ENCODE peak calls at places on chromosome 4, in seven cellular contexts. C is AG04449; V is CD4-positive, alpha-beta T cell; Z is neural crest cell; E is choroid plexus epithelial cell; N is thyroid gland; A is DND-41. T is an unnamed sample.

GRCh38 chr4:8400641-8401325 is 39.7 kb downstream of the ACOX3 start:
- DNase-seq in E (peak), V (no peak), C (no peak), Z (no peak), A (no peak), N (no peak), T (no peak)

GRCh38 chr4:158121203-158121586 is 51.6 kb downstream of the GASK1B start:
- DNase-seq in N (no peak), V (no peak), A (no peak), E (peak), Z (no peak), C (peak), T (no peak)

GRCh38 chr4:76950846-76951321 is 1.3 kb downstream of the SEPTIN11 start:
- DNase-seq in C (no peak), N (no peak), A (no peak), Z (no peak), E (peak), V (no peak), T (peak)

GRCh38 chr4:38560763-38561558 is 103.0 kb upstream of the KLF3 start:
- DNase-seq in E (no peak), A (no peak), C (no peak), Z (no peak), V (no peak), N (no peak), T (no peak)

GRCh38 chr4:152951348-152951747 is 15.2 kb downstream of the FHDC1 start:
- DNase-seq in A (no peak), Z (no peak), N (no peak), V (no peak), E (peak), C (no peak), T (no peak)

GRCh38 chr4:98421106-98421505 is 159.9 kb downstream of the RAP1GDS1 start:
- DNase-seq in E (peak), V (no peak), Z (no peak), A (no peak), C (peak), N (no peak), T (no peak)

GRCh38 chr4:992297-993110 is 700 bp downstream of the SLC26A1 start:
- DNase-seq in A (no peak), V (no peak), E (peak), Z (no peak), C (no peak), N (peak), T (peak)

GRCh38 chr4:187176261-187176910 is 452.7 kb upstream of the FAT1 start:
- DNase-seq in A (no peak), E (no peak), C (no peak), N (no peak), V (no peak), Z (no peak), T (no peak)

GRCh38 chr4:7788687-7789425 is 150.8 kb downstream of the AFAP1 start:
- DNase-seq in N (peak), C (no peak), Z (no peak), E (peak), V (no peak), A (no peak), T (no peak)

GRCh38 chr4:85720736-85721135 is 245.8 kb downstream of the ARHGAP24 start:
- DNase-seq in V (no peak), C (no peak), N (no peak), Z (no peak), E (peak), A (no peak), T (no peak)

GRCh38 chr4:16745009-16745408 is 153.4 kb downstream of the LDB2 start:
- DNase-seq in C (no peak), V (no peak), Z (no peak), E (peak), A (no peak), N (peak), T (peak)

GRCh38 chr4:147655639-147656038 is 28.3 kb downstream of the PRMT9 start:
- DNase-seq in N (no peak), Z (no peak), A (no peak), E (no peak), V (no peak), C (no peak), T (no peak)

GRCh38 chr4:73614468-73614867 is 5.8 kb downstream of the RASSF6 start:
- DNase-seq in A (no peak), E (no peak), C (no peak), N (no peak), V (no peak), Z (no peak), T (no peak)

GRCh38 chr4:48268956-48269860 is at the start of gene TEC:
- DNase-seq in N (peak), V (peak), E (peak), A (no peak), C (no peak), Z (peak), T (peak)

GRCh38 chr4:138494931-138495330 is 252.8 kb upstream of the SLC7A11 start:
- DNase-seq in A (peak), C (no peak), V (no peak), N (no peak), E (peak), Z (no peak), T (peak)

GRCh38 chr4:122576261-122577188 is 44.3 kb downstream of the IL21 start:
- DNase-seq in E (peak), A (peak), V (no peak), N (no peak), Z (peak), C (no peak), T (no peak)

GRCh38 chr4:110638347-110638746 is 15.5 kb upstream of the PITX2 start:
- DNase-seq in N (no peak), E (no peak), C (no peak), V (no peak), Z (no peak), A (no peak), T (no peak)

GRCh38 chr4:154313004-154313587 is 178.5 kb downstream of the DCHS2 start:
- DNase-seq in E (no peak), A (no peak), C (no peak), V (no peak), N (no peak), Z (no peak), T (no peak)

GRCh38 chr4:154317600-154317999 is 174.0 kb downstream of the DCHS2 start:
- DNase-seq in A (no peak), N (no peak), Z (no peak), V (no peak), E (no peak), C (no peak), T (no peak)

GRCh38 chr4:154315741-154316140 is 175.9 kb downstream of the DCHS2 start:
- DNase-seq in N (no peak), A (no peak), Z (no peak), E (no peak), C (no peak), V (no peak), T (no peak)

GRCh38 chr4:154312246-154312645 is 179.4 kb downstream of the DCHS2 start:
- DNase-seq in A (no peak), V (no peak), Z (no peak), N (no peak), C (no peak), E (no peak), T (no peak)

GRCh38 chr4:154314248-154314647 is 177.4 kb downstream of the DCHS2 start:
- DNase-seq in Z (no peak), V (no peak), C (no peak), N (no peak), A (no peak), E (peak), T (no peak)
- TF ChIP-seq CTCF in Z (peak), V (no peak), C (peak), N (no peak), A (no peak), E (peak), T (no peak)

GRCh38 chr4:121192013-121192412 is 27.9 kb upstream of the TNIP3 start:
- DNase-seq in E (no peak), C (no peak), A (no peak), V (no peak), N (no peak), Z (no peak), T (no peak)
- TF ChIP-seq CTCF in E (no peak), C (no peak), A (no peak), V (no peak), N (no peak), Z (no peak), T (no peak)

GRCh38 chr4:170875868-170876267 is 786.1 kb upstream of the AADAT start:
- DNase-seq in Z (no peak), V (no peak), A (no peak), C (no peak), N (no peak), E (peak), T (no peak)
- TF ChIP-seq CTCF in Z (peak), V (no peak), A (no peak), C (no peak), N (no peak), E (peak), T (peak)

DNA sequence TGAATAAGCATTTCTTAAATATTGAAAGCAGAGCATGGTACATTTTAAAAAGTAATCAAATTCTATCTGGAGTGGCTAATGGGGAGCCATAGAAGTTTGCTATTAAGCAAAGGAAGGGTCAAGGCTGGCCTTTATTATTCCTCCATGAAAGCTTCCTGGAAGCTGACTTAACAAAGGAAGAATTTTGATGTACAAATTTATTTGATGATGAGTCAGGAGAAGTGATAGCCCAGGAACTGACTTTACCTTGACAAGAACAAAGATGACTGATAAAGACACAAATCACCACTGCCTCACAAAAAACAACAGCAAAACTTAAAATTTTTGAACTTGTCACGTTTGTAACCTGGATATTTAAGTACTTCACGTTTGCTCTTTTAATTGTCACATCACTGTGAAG is 872.1 kb downstream of the PCDH7 start:
- DNase-seq in N (no peak), Z (no peak), V (no peak), A (no peak), C (no peak), E (no peak), T (no peak)
- TF ChIP-seq CTCF in N (no peak), Z (no peak), V (no peak), A (no peak), C (no peak), E (no peak), T (no peak)